ENCODE peak calls at places on chromosomes 16 and 17, in five cellular contexts. S is lower lobe of right lung, T is uterus, J is activated B cell treated with CpG ODN at 0.5 μM for 24 hours, F is SK-N-SH. U is an unnamed sample.

GRCh38 chr16:86485746-86486145 is 24.6 kb upstream of the FOXF1 start:
- DNase-seq in S (no peak), T (no peak), J (no peak), F (no peak), U (no peak)

GRCh38 chr16:29699324-29700219 is 20.6 kb downstream of the QPRT start:
- DNase-seq in S (peak; percentile 13), J (no peak), F (no peak), T (no peak), U (no peak)

GRCh38 chr17:79792984-79793923 is 3.6 kb downstream of the CBX8 start:
- DNase-seq in T (no peak), J (no peak), F (peak; percentile 40), S (no peak), U (no peak)

GRCh38 chr17:62807812-62808575 is at the start of gene MARCHF10:
- DNase-seq in J (peak; percentile 22), T (no peak), F (peak; percentile 68), S (peak; percentile 60), U (peak; percentile 33)

GRCh38 chr17:63191610-63192009 is 225.6 kb downstream of the TANC2 start:
- DNase-seq in S (peak; percentile 72), J (no peak), F (no peak), T (no peak), U (peak; percentile 6)

GRCh38 chr17:13544292-13544691 is 57.4 kb downstream of the HS3ST3A1 start:
- DNase-seq in F (no peak), S (peak; percentile 48), T (peak; percentile 62), J (no peak), U (no peak)

GRCh38 chr16:15539197-15539596 is 103.8 kb downstream of the MARF1 start:
- DNase-seq in J (no peak), F (no peak), S (no peak), T (no peak), U (no peak)

GRCh38 chr17:8745586-8746500 is 1.2 kb upstream of the CCDC42 start:
- DNase-seq in S (peak; percentile 85), F (peak; percentile 97), J (peak; percentile 84), T (peak; percentile 64), U (peak; percentile 78)

GRCh38 chr16:71645450-71645849 is 19.5 kb downstream of the MARVELD3 start:
- DNase-seq in J (no peak), F (peak; percentile 44), S (no peak), T (no peak), U (no peak)

GRCh38 chr17:67056746-67057490 is 12.6 kb downstream of the CACNG1 start:
- DNase-seq in J (no peak), S (no peak), F (peak; percentile 34), T (no peak), U (no peak)

GRCh38 chr17:36674278-36674650 is 72.9 kb downstream of the MRM1 start:
- DNase-seq in T (no peak), J (no peak), S (no peak), F (no peak), U (no peak)

GRCh38 chr16:23510154-23510914 is at the start of gene GGA2:
- DNase-seq in J (peak; percentile 77), F (peak; percentile 95), T (peak; percentile 81), S (peak; percentile 88), U (peak; percentile 95)

GRCh38 chr16:24035127-24035842 is 199.5 kb downstream of the PRKCB start:
- DNase-seq in F (no peak), T (no peak), J (peak; percentile 35), S (no peak), U (no peak)

GRCh38 chr17:61065263-61065773 is 334.3 kb upstream of the TBX2 start:
- DNase-seq in J (no peak), T (no peak), F (peak; percentile 40), S (no peak), U (no peak)

GRCh38 chr16:22239131-22239805 is 33.2 kb downstream of the EEF2K start:
- DNase-seq in S (no peak), F (no peak), J (no peak), T (no peak), U (no peak)

GRCh38 chr17:75665981-75666380 is 973 bp downstream of the RECQL5 start:
- DNase-seq in J (no peak), S (no peak), T (no peak), F (no peak), U (no peak)

GRCh38 chr17:75662511-75662910 is 4.4 kb downstream of the RECQL5 start:
- DNase-seq in S (no peak), J (no peak), F (no peak), T (no peak), U (no peak)

GRCh38 chr17:75661531-75661930 is 5.4 kb downstream of the RECQL5 start:
- DNase-seq in S (no peak), T (no peak), J (no peak), F (no peak), U (no peak)

GRCh38 chr17:75666959-75667790 is at the start of the genes RECQL5 and SAP30BP:
- DNase-seq in S (peak; percentile 99), F (peak; percentile 96), T (peak; percentile 98), J (peak; percentile 95), U (peak; percentile 95)

DNA sequence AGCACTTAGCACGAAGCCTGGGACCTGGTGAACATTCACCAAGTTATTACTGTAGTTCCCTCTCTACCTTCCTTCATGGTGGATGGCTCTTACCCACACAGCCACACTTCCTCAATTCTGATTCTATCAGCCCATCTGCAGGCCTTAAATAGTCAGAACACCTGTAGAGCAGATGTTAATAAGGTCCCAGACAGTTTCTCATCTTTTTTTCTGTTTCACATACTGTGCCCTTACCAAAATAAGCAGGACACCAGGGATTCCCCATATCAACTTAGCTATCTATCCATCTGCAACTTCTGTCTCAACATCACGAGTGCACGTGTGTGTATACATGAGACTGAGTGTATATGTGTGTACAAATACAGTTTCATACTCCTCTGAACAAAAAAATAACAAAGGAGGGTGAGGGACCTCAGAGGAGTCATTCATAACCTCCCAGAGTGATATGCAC is 2.8 kb downstream of the RECQL5 start:
- DNase-seq in F (no peak), J (no peak), S (no peak), T (no peak), U (peak; percentile 81)
- TF ChIP-seq CTCF in F (no peak), J (no peak), S (no peak), T (no peak), U (no peak)

GRCh38 chr16:58018803-58019202 is 6.8 kb upstream of the MMP15 start:
- DNase-seq in S (peak; percentile 26), F (peak; percentile 13), J (no peak), T (no peak), U (no peak)
- TF ChIP-seq CTCF in S (no peak), F (no peak), J (no peak), T (no peak), U (no peak)

GRCh38 chr17:70251704-70252103 is 82.4 kb downstream of the KCNJ2 start:
- DNase-seq in F (no peak), J (no peak), S (no peak), T (no peak), U (no peak)
- TF ChIP-seq CTCF in F (no peak), J (no peak), S (no peak), T (no peak), U (no peak)

DNA sequence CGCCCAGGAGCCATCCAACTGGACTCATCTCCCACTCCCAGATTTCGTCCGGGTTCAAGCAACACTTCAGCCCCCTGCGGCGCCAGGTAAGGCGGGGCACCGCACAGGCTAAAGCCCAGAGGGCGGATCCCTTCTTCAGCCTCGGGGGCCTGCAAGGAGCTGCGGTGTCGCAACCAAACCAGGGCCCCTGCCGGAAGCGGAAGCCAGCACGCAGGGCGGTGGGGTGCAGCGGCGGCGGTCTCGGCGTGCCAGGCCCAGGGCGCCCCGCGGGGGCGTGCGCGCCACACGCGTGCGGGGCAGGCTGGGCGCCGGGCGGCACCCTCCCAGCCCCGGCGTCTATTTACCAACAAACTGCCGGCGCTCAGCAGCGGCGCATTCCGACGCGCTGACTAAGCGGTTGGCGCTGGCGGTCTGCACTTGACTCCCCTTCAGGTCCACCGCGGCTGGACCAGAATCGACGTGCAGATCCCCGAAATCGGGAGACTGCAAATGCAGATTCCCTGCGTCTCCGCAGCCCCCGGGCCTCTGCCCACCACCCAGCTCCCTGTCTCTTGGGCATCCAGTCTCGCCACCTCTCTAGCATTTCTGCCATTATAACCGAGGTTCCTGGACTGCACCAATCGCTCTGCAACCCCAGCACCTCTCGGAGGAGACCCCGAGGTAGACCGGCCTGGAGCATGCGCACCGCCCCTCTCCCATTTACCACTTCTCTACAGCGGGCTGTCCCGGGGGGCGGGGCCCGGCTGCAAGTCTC is 433 bp upstream of the DLX4 start:
- DNase-seq in S (peak; percentile 87), J (peak; percentile 54), T (no peak), F (peak; percentile 97), U (peak; percentile 71)
- TF ChIP-seq CTCF in S (no peak), J (no peak), T (no peak), F (no peak), U (no peak)

GRCh38 chr17:77636835-77637806 is 321.4 kb upstream of the TNRC6C start:
- DNase-seq in F (no peak), T (no peak), S (no peak), J (no peak), U (no peak)
- TF ChIP-seq CTCF in F (no peak), T (no peak), S (no peak), J (no peak), U (no peak)